ENCODE peak calls at places on chromosomes 2 and 18, in five cellular contexts. U, R, O, Q and A are unnamed samples.

GRCh38 chr2:80420530-80421208 is 116.1 kb upstream of the LRRTM1 start:
- DNase-seq in U (no peak), R (no peak), O (no peak), Q (no peak), A (no peak)

GRCh38 chr2:60936757-60937156 is 55.4 kb downstream of the REL start:
- DNase-seq in U (no peak), R (no peak), O (no peak), Q (no peak), A (no peak)

GRCh38 chr18:10755855-10756254 is 230.0 kb downstream of the NAPG start:
- DNase-seq in U (no peak), R (no peak), O (no peak), Q (no peak), A (no peak)

GRCh38 chr18:36544036-36544725 is 246.7 kb downstream of the FHOD3 start:
- DNase-seq in U (peak), R (no peak), O (peak), Q (no peak), A (no peak)

GRCh38 chr2:111694690-111695089 is 189.3 kb downstream of the ANAPC1 start:
- DNase-seq in U (peak), R (no peak), O (no peak), Q (no peak), A (no peak)

GRCh38 chr2:213451542-213452256 is 167.4 kb downstream of the SPAG16 start:
- DNase-seq in U (no peak), R (no peak), O (no peak), Q (no peak), A (no peak)

GRCh38 chr2:7191927-7192326 is 274.7 kb downstream of the RNF144A start:
- DNase-seq in U (peak), R (peak), O (no peak), Q (no peak), A (no peak)

GRCh38 chr2:197309369-197310231 is 980 bp downstream of the ANKRD44 start:
- DNase-seq in U (peak), R (no peak), O (peak), Q (peak), A (peak)

GRCh38 chr2:75787532-75788132 is 76.9 kb upstream of the GCFC2 start:
- DNase-seq in U (peak), R (peak), O (no peak), Q (no peak), A (peak)

GRCh38 chr2:128287780-128288735 is 30.6 kb downstream of the HS6ST1 start:
- DNase-seq in U (no peak), R (no peak), O (no peak), Q (no peak), A (no peak)

GRCh38 chr2:128779301-128780095 is 460.8 kb upstream of the HS6ST1 start:
- DNase-seq in U (no peak), R (no peak), O (peak), Q (no peak), A (no peak)

GRCh38 chr18:48728204-48728833 is 189.5 kb downstream of the CTIF start:
- DNase-seq in U (peak), R (no peak), O (no peak), Q (no peak), A (no peak)

GRCh38 chr2:24971300-24971549 is 530 bp downstream of the DNAJC27 start:
- DNase-seq in U (no peak), R (no peak), O (no peak), Q (no peak), A (no peak)

GRCh38 chr2:18790465-18791171 is 201.2 kb upstream of the NT5C1B start:
- DNase-seq in U (no peak), R (no peak), O (no peak), Q (no peak), A (no peak)

GRCh38 chr2:11808016-11808400 is 61.6 kb downstream of the LPIN1 start:
- DNase-seq in U (no peak), R (no peak), O (peak), Q (no peak), A (no peak)

GRCh38 chr18:35451032-35451431 is 46.7 kb downstream of the INO80C start:
- DNase-seq in U (no peak), R (no peak), O (no peak), Q (no peak), A (no peak)

GRCh38 chr2:109458512-109458911 is 155.3 kb downstream of the SEPTIN10 start:
- DNase-seq in U (no peak), R (no peak), O (peak), Q (no peak), A (no peak)

GRCh38 chr2:47360937-47361336 is 42.0 kb upstream of the MSH2 start:
- DNase-seq in U (peak), R (peak), O (no peak), Q (no peak), A (no peak)

GRCh38 chr2:27094353-27094984 is 7.9 kb downstream of the KHK start:
- DNase-seq in U (no peak), R (no peak), O (no peak), Q (no peak), A (no peak)

GRCh38 chr2:53315170-53315569 is 452.4 kb upstream of the CHAC2 start:
- DNase-seq in U (no peak), R (no peak), O (no peak), Q (no peak), A (no peak)
- TF ChIP-seq CTCF in U (no peak), R (no peak), O (no peak), Q (no peak), A (no peak)

GRCh38 chr2:84257871-84258270 is 201.2 kb downstream of the SUCLG1 start:
- DNase-seq in U (no peak), R (peak), O (no peak), Q (no peak), A (no peak)
- TF ChIP-seq CTCF in U (no peak), R (no peak), O (no peak), Q (no peak), A (peak)

DNA sequence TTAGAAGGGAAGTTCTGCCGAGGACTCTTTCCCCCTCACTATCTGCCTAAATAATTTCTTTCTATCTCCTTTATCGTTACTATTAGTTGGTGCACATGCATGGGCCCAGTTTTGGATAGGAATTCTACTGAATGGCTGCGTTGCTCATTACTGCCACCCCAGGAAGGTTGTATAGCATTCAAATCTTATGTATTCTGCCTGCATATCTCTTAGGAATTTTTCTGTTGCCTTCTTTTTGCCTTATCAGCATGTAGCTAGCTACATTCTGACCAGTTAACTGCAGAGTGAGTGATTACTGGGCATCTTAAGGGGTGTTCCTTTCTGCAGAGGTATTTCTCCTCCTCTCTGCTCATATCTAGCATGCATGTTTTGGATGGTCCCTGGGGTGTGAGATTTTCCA is 239.6 kb downstream of the TDRD15 start:
- DNase-seq in U (no peak), R (no peak), O (no peak), Q (no peak), A (no peak)
- TF ChIP-seq CTCF in U (no peak), R (no peak), O (no peak), Q (no peak), A (no peak)

GRCh38 chr18:77344777-77345507 is 95.3 kb downstream of the GALR1 start:
- DNase-seq in U (peak), R (no peak), O (no peak), Q (peak), A (no peak)
- TF ChIP-seq CTCF in U (no peak), R (no peak), O (no peak), Q (no peak), A (no peak)

GRCh38 chr2:104249666-104250065 is 604.2 kb upstream of the POU3F3 start:
- DNase-seq in U (no peak), R (no peak), O (no peak), Q (no peak), A (no peak)

GRCh38 chr2:104250635-104251034 is 603.3 kb upstream of the POU3F3 start:
- DNase-seq in U (no peak), R (peak), O (no peak), Q (no peak), A (no peak)

GRCh38 chr2:104254017-104254416 is 599.9 kb upstream of the POU3F3 start:
- DNase-seq in U (no peak), R (no peak), O (no peak), Q (no peak), A (no peak)
- TF ChIP-seq CTCF in U (no peak), R (no peak), O (no peak), Q (no peak), A (no peak)

GRCh38 chr2:185522472-185522871 is 216.1 kb upstream of the FSIP2 start:
- DNase-seq in U (no peak), R (peak), O (no peak), Q (no peak), A (no peak)
- TF ChIP-seq CTCF in U (no peak), R (peak), O (no peak), Q (no peak), A (peak)

GRCh38 chr2:177552414-177553175 is 160.0 kb downstream of the AGPS start:
- DNase-seq in U (peak), R (peak), O (peak), Q (peak), A (peak)
- TF ChIP-seq CTCF in U (no peak), R (no peak), O (no peak), Q (no peak), A (no peak)

DNA sequence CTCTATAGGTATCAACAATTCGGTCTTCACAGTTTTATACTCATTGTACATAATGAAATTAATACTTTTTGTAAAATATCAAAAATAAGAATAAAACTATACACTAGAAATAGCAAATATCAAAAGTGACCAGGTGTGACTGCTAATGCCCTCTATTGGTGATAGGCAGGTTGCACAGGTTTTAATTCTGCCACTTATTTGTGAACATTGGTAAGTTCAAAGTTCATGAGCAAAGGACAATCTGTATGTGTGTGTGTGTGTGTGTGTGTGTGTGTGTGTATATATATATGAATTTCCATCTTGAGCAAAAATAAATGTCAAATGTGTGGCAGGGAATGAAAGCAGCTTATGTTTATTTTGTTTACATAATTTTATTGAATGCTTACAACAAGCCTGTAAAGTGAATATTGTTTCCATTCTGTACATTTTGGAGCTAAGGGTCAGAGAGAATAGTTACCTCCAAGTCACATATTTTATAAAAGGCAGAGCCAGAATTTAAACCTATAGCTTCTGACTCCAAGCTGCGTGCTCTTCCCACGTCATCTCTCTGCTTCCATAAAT is 537.4 kb downstream of the CPS1 start:
- DNase-seq in U (no peak), R (peak), O (no peak), Q (no peak), A (no peak)
- TF ChIP-seq CTCF in U (peak), R (peak), O (no peak), Q (peak), A (peak)

DNA sequence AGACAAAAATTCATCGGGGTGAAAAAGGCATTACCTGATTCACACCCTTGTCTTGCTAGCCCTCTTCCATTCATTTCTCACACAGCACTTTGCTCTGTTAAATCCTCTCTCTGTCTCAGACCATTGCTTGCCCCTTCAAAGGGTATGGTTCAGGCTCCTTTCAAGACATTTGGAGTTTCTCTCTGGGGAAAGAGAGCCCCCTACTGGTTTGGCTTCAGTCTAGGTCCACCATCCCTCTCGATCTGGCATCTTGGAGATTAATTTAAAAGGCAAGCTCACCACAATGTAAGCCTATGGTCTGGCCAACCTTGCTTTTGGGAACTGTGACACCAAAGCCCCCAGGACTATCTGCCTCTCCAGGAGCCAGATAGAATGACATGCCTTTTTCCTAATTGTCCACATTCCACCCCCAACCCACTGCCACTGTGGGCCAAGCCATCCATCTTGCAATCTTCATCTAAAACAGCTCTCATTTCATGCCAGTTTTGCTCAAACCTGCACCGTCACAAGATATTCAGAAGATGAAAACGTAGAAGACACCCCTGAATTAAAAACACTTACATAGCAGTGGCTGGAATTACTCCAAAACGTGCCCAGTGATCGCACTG is 94.0 kb downstream of the FARSB start:
- DNase-seq in U (peak), R (peak), O (no peak), Q (peak), A (peak)
- TF ChIP-seq CTCF in U (peak), R (peak), O (peak), Q (peak), A (peak)

DNA sequence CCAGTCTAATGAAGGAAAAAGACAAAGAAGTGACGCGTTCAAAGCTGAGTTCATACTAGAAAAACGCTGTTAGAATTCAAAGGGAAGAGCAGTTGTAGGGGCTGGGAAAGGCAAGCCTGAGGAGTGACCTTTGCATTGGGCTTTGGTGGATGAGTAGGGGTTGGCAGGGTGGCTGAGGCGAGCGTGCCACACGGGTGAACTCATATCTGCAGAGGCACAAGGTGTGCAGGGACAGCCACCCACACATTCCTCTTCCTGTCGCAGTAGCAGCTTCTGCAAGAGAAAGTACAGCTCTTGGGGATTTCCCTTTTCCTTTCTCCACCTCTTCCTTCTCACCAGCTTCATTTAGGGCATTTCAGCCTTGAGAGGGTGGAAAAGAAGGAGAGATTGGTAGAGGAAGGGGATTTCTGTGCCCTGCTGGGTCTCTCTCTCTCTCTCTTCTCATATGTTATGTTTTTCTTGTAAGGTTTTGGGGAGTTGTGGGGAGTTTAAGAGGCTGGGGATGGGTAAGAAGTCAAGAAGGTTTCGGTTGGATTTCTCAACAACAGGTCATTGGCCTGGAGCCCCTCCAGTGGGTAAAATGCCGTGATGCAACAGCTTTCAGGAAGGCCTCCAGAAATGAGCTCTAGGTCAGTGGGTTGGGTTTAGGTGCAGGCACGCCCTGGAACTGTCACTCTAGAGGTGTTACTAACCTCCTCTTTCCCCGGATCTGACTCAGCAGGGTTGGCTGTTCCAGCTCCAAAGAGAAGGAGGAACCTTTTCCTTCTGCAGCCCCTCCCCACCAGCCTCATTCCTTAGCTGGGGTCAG is 40.1 kb downstream of the ODC1 start:
- DNase-seq in U (peak), R (peak), O (peak), Q (no peak), A (peak)
- TF ChIP-seq CTCF in U (no peak), R (no peak), O (no peak), Q (no peak), A (no peak)